ENCODE peak calls at places on chromosomes 11 and 22, in five cellular contexts. K, Q, T, W and U are unnamed samples.

GRCh38 chr11:12397953-12398352 is 20.6 kb downstream of the PARVA start:
- DNase-seq in K (no peak), W (no peak), Q (peak), T (peak), U (peak)

GRCh38 chr11:95104916-95105315 is 15.3 kb downstream of the ENDOD1 start:
- DNase-seq in K (no peak), T (no peak), Q (no peak), W (no peak), U (no peak)

GRCh38 chr22:21972293-21972779 is 10.3 kb downstream of the TOP3B start:
- DNase-seq in K (peak), Q (peak), W (peak), T (peak), U (peak)

GRCh38 chr22:41917906-41918791 is 3.3 kb upstream of the SHISA8 start:
- DNase-seq in Q (peak), T (peak), W (no peak), K (peak), U (peak)

GRCh38 chr11:127074151-127074761 is 73.7 kb upstream of the KIRREL3 start:
- DNase-seq in W (no peak), K (peak), Q (peak), T (peak), U (no peak)

GRCh38 chr11:68016161-68016903 is 6.2 kb downstream of the ALDH3B1 start:
- DNase-seq in W (no peak), K (no peak), T (no peak), Q (no peak), U (no peak)

GRCh38 chr11:36300651-36301050 is 4.6 kb downstream of the PRR5L start:
- DNase-seq in K (peak), T (peak), Q (peak), W (no peak), U (peak)

GRCh38 chr22:50114221-50114981 is 24.6 kb downstream of the MOV10L1 start:
- DNase-seq in W (no peak), K (no peak), T (peak), Q (peak), U (peak)

GRCh38 chr11:69249641-69250502 is 44.1 kb upstream of the MYEOV start:
- DNase-seq in T (peak), Q (peak), W (no peak), K (no peak), U (peak)

GRCh38 chr11:71446942-71447688 is 1.1 kb downstream of the DHCR7 start:
- DNase-seq in T (peak), Q (peak), W (no peak), K (peak), U (peak)

GRCh38 chr11:2698386-2699184 is 1.2 kb downstream of the KCNQ1OT1 start:
- DNase-seq in Q (no peak), T (no peak), K (no peak), W (no peak), U (no peak)

GRCh38 chr11:69375316-69376154 is 81.6 kb downstream of the MYEOV start:
- DNase-seq in W (no peak), K (no peak), Q (no peak), T (no peak), U (no peak)

GRCh38 chr11:128323381-128323780 is 264.0 kb downstream of the ETS1 start:
- DNase-seq in Q (peak), W (no peak), T (peak), K (no peak), U (peak)

GRCh38 chr11:46977038-46977818 is 40.7 kb downstream of the CSTPP1 start:
- DNase-seq in K (no peak), W (no peak), T (no peak), Q (no peak), U (peak)

GRCh38 chr11:131815631-131816030 is 445.2 kb downstream of the NTM start:
- DNase-seq in T (no peak), K (no peak), W (no peak), Q (no peak), U (peak)

GRCh38 chr11:95512682-95513081 is 276.9 kb downstream of the FAM76B start:
- DNase-seq in Q (peak), W (no peak), T (peak), K (peak), U (peak)

DNA sequence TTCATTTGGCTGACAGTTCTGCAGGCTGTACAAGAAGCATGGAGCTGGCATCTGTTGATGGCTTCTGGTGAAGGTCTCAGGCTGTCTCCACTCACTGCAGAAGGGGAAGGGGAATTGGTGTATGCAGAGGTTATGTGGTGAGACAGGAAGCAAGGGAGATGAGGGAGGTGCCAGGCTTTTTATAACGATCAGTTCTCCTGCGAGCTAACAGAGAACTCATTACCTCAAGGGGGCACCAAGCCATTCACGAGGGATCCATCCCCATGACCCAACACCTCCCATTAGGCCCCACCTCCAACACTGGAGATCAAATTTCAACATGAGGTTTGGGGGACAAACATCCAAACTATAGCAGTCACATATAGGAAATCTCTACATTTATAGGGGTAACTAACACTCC is 38.7 kb upstream of the E2F8 start:
- DNase-seq in Q (no peak), K (no peak), T (no peak), W (no peak), U (no peak)
- TF ChIP-seq CTCF in Q (no peak), K (no peak), T (no peak), W (no peak), U (peak)

GRCh38 chr11:102115557-102115956 is 5.3 kb downstream of the YAP1 start:
- DNase-seq in Q (peak), K (peak), T (peak), W (no peak), U (peak)
- H3K4me3 ChIP-seq in Q (no peak), K (no peak), T (no peak), W (no peak), U (no peak)

GRCh38 chr22:45192701-45193187 is 29.0 kb downstream of the NUP50 start:
- DNase-seq in W (no peak), T (no peak), Q (no peak), K (no peak), U (no peak)
- TF ChIP-seq CTCF in W (no peak), T (no peak), Q (peak), K (no peak), U (peak)

GRCh38 chr22:20531154-20531403 is 23.7 kb downstream of the MED15 start:
- DNase-seq in T (no peak), W (no peak), Q (no peak), K (no peak), U (no peak)
- H3K4me3 ChIP-seq in T (no peak), W (no peak), Q (no peak), K (no peak), U (no peak)

DNA sequence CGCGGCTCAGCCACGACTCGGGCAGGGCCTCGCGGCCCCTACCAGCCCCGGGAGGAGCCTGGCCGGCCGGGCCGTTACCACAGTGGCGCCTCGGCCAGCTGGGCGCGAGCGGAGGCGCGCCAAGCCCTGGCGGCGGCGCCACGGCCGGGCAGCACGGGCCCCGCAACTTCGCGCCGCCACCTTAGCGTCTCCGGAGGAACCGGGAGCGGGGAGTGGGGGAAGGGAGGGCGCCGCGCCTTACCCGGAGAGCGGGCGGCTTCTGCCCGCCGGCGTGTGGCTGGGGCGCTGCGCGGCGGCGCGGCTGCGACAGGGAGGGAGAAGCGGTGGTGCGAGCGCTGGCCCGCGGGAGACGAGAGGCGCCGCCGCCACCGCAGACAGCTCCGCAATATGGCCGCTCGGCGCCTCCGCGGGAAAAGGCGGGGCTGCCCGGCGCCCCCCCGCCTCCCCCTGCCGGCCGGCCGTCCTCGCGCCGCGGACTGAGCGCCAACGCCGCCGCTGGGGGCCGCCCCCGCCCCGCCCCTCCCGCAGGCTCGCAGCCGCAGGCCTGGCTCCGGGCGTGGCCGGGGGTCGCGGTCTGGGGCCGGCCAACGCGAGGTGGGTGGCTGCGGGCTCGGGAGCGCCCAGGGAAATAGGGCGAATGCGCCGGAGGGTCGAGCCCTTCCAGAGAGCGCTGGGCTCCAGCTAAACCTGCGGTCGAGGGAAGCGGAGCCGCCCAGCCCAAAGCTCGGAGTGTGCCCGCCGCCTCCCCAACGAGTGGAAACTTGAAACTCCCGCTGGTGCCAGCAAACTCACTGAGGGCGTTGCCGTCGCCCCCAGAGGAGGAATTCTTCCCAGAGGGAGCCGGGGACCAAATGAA is at the start of gene RDX:
- DNase-seq in W (peak), Q (peak), K (peak), T (peak), U (peak)
- TF ChIP-seq CTCF in W (no peak), Q (peak), K (no peak), T (no peak), U (no peak)

DNA sequence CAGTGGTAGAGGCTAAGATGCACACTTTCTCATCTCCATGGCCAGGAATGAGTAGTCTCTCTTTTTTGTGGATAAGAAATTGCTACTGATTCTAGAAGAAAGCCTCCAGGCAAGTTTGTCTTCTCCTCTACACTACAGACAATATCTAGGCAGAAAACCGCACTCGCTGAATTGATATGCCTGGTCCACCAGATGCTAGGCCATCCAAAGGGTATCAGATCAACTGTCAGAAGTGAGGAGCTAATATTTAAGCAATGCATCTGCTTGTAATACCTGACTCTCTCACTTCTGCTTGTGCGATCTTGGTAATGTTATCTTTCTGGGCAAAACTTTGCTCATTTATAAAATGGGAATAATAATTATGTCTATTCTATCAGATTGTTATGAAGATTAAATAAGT is 45.0 kb downstream of the CASP12 start:
- DNase-seq in W (no peak), T (no peak), K (no peak), Q (no peak), U (no peak)
- H3K4me3 ChIP-seq in W (no peak), T (no peak), K (no peak), Q (no peak), U (no peak)

GRCh38 chr11:25733777-25734176 is 598.2 kb upstream of the ANO3 start:
- DNase-seq in Q (no peak), W (no peak), K (no peak), T (peak), U (peak)
- TF ChIP-seq CTCF in Q (peak), W (no peak), K (no peak), T (peak), U (peak)